ENCODE peak calls at places on chromosomes 12 and 14, in six cellular contexts. I, G, C, Y, K and M are unnamed samples.

GRCh38 chr12:98228619-98229538 is 286.5 kb upstream of the TMPO start:
- DNase-seq in Y (no peak), I (no peak), G (no peak), C (no peak), K (no peak), M (no peak)

GRCh38 chr14:74244115-74244514 is 4.9 kb downstream of the VSX2 start:
- DNase-seq in K (no peak), C (no peak), G (no peak), I (no peak), Y (peak; percentile 56), M (no peak)

GRCh38 chr12:23930599-23930998 is 18.9 kb downstream of the SOX5 start:
- DNase-seq in I (no peak), K (no peak), G (no peak), Y (no peak), C (no peak), M (no peak)

GRCh38 chr12:27083861-27084271 is 1.5 kb upstream of the C12orf71 start:
- DNase-seq in G (peak; percentile 71), K (no peak), I (peak; percentile 48), Y (peak; percentile 48), C (no peak), M (peak; percentile 70)

GRCh38 chr12:70332236-70332635 is 33.9 kb upstream of the KCNMB4 start:
- DNase-seq in G (no peak), I (no peak), Y (peak; percentile 44), C (no peak), K (peak; percentile 2), M (no peak)

GRCh38 chr14:96484391-96484790 is 17.8 kb upstream of the PAPOLA start:
- DNase-seq in K (no peak), I (no peak), Y (no peak), G (no peak), C (no peak), M (no peak)

GRCh38 chr12:129753596-129753995 is 150.2 kb downstream of the TMEM132D start:
- DNase-seq in I (no peak), Y (peak; percentile 27), C (no peak), G (no peak), K (peak; percentile 15), M (no peak)

GRCh38 chr14:58789756-58790155 is 152.0 kb downstream of the DACT1 start:
- DNase-seq in C (no peak), K (no peak), Y (no peak), I (no peak), G (no peak), M (no peak)

GRCh38 chr12:10140001-10140400 is 10.0 kb upstream of the CLEC7A start:
- DNase-seq in C (no peak), G (peak; percentile 70), Y (peak; percentile 71), K (peak; percentile 34), I (peak; percentile 24), M (peak; percentile 73)

GRCh38 chr12:57464569-57464968 is 5.0 kb downstream of the GLI1 start:
- DNase-seq in K (no peak), C (no peak), Y (no peak), G (no peak), I (no peak), M (no peak)

GRCh38 chr14:92785601-92786426 is 8.3 kb upstream of the GOLGA5 start:
- DNase-seq in I (no peak), C (no peak), Y (peak; percentile 73), G (peak; percentile 91), K (peak; percentile 70), M (peak; percentile 94)

GRCh38 chr14:99009875-99010274 is 262.1 kb downstream of the BCL11B start:
- DNase-seq in C (no peak), G (no peak), Y (no peak), K (no peak), I (no peak), M (no peak)

GRCh38 chr12:87216436-87216835 is 812.8 kb downstream of the C12orf50 start:
- DNase-seq in Y (no peak), I (no peak), K (no peak), G (peak; percentile 10), C (no peak), M (peak; percentile 18)

GRCh38 chr14:93150227-93151206 is 34.2 kb downstream of the MOAP1 start:
- DNase-seq in Y (no peak), C (no peak), G (no peak), K (no peak), I (no peak), M (no peak)

GRCh38 chr14:105474478-105475268 is at the start of gene CRIP2:
- DNase-seq in Y (peak; percentile 54), I (no peak), C (peak; percentile 73), K (no peak), G (peak; percentile 10), M (peak; percentile 63)

GRCh38 chr14:101230161-101230850 is 326.8 kb upstream of the RTL1 start:
- DNase-seq in Y (peak; percentile 49), G (no peak), K (no peak), C (peak; percentile 40), I (no peak), M (no peak)

GRCh38 chr14:91258021-91258618 is 13.6 kb upstream of the GPR68 start:
- DNase-seq in K (no peak), G (peak; percentile 12), I (no peak), Y (no peak), C (no peak), M (peak; percentile 59)

GRCh38 chr14:73696466-73697390 is 17.5 kb downstream of the PNMA1 start:
- DNase-seq in Y (no peak), K (no peak), C (no peak), G (peak; percentile 84), I (no peak), M (peak; percentile 57)

GRCh38 chr12:57182918-57183575 is 33.5 kb upstream of the NXPH4 start:
- DNase-seq in C (peak; percentile 97), K (peak; percentile 84), G (peak; percentile 59), I (peak; percentile 63), Y (peak; percentile 83), M (peak; percentile 65)

GRCh38 chr12:52829986-52830385 is 4.1 kb downstream of the KRT79 start:
- DNase-seq in Y (no peak), K (no peak), I (no peak), C (no peak), G (no peak), M (no peak)

GRCh38 chr12:1851126-1851791 is 30.9 kb downstream of the LRTM2 start:
- DNase-seq in K (no peak), C (no peak), G (peak; percentile 56), Y (no peak), I (no peak), M (no peak)

GRCh38 chr12:18461738-18462137 is 200.4 kb downstream of the PIK3C2G start:
- DNase-seq in G (no peak), K (no peak), I (no peak), C (no peak), Y (no peak), M (no peak)

GRCh38 chr14:103091041-103091882 is 3.3 kb upstream of the EXOC3L4 start:
- DNase-seq in K (no peak), Y (no peak), I (peak; percentile 45), G (peak; percentile 47), C (peak; percentile 76), M (peak; percentile 37)

GRCh38 chr12:96424601-96425000 is 24.4 kb upstream of the CDK17 start:
- DNase-seq in I (no peak), K (no peak), Y (no peak), C (no peak), G (no peak), M (no peak)

GRCh38 chr12:54749191-54749818 is 101.1 kb upstream of the DCD start:
- DNase-seq in C (no peak), K (peak; percentile 15), I (peak; percentile 51), G (peak; percentile 47), Y (peak; percentile 47), M (peak; percentile 43)

GRCh38 chr14:51507556-51508511 is 143.9 kb upstream of the FRMD6 start:
- DNase-seq in G (peak; percentile 28), K (no peak), C (no peak), I (no peak), Y (no peak), M (peak; percentile 76)

GRCh38 chr14:55107766-55108554 is 21.1 kb upstream of the LGALS3 start:
- DNase-seq in Y (peak; percentile 83), G (peak; percentile 98), I (no peak), C (no peak), K (peak; percentile 71), M (peak; percentile 98)

GRCh38 chr14:21103710-21104447 is 3.0 kb downstream of the TMEM253 start:
- DNase-seq in I (peak; percentile 95), K (peak; percentile 96), G (peak; percentile 94), Y (peak; percentile 99), C (peak; percentile 96), M (peak; percentile 98)
- H2BK5ac ChIP-seq in I (peak overlapping the region; percentile 98), K (peak overlapping the region; percentile 100), G (peak overlapping the region; percentile 95), Y (peak overlapping the region; percentile 96), C (peak overlapping the region; percentile 97), M (peak overlapping the region; percentile 100)

GRCh38 chr12:74890237-74890599 is 319.4 kb downstream of the KCNC2 start:
- DNase-seq in Y (peak; percentile 72), I (no peak), G (peak; percentile 92), C (no peak), K (peak; percentile 36), M (peak; percentile 78)
- H3K9ac ChIP-seq in Y (no peak overlapping the region), I (no peak overlapping the region), G (no peak overlapping the region), C (no peak overlapping the region), K (no peak overlapping the region), M (peak overlapping the region; percentile 23)

DNA sequence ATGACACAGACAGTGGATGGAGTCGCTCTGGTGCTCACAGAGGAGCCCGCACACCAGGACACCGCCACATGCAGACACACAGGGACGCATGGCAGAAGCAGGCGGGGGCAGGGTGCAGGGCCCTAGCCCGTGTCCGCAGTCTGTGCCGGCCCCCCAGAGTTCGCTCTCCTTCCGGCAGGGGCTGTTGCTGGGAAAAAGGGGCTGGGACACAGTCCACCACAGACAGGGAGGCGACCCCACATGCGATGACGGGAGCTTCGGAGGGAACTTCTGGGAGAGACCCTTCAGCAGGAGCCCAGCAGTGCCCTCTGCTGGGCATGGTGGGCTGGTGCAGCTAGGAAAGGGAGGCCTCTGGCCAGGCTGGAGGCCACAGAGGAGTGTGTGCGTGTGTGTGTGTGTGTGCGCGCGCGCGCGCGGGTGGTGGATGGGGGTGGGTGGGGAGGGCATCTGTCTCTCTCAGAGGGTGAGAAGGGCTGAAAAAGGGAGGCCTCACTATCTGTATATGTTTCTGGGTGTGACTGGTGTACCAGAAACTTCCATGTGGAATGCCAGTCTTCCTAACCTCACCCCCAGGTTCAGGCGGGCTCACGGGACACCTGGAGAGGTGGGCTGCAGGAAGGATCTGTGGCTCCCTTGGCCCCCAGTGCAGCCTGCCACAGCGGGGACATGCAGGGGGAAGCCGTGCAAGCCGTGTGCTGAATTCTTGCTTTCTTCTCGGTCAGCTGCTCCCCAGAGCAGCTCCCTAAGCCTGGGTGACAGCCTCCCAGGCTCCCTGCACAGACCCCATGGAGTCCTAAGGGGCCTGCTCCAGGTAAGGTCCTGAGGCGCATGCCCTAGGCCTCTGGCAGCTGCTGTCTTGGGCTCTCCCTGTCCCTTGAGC is 60.7 kb downstream of the PLEKHG3 start:
- DNase-seq in C (peak; percentile 86), Y (peak; percentile 91), G (peak; percentile 74), I (peak; percentile 86), K (peak; percentile 73), M (peak; percentile 86)
- H3K4me3 ChIP-seq in C (peak overlapping the region; percentile 2), Y (no peak overlapping the region), G (no peak overlapping the region), I (peak overlapping the region; percentile 3), K (no peak overlapping the region), M (no peak overlapping the region)

DNA sequence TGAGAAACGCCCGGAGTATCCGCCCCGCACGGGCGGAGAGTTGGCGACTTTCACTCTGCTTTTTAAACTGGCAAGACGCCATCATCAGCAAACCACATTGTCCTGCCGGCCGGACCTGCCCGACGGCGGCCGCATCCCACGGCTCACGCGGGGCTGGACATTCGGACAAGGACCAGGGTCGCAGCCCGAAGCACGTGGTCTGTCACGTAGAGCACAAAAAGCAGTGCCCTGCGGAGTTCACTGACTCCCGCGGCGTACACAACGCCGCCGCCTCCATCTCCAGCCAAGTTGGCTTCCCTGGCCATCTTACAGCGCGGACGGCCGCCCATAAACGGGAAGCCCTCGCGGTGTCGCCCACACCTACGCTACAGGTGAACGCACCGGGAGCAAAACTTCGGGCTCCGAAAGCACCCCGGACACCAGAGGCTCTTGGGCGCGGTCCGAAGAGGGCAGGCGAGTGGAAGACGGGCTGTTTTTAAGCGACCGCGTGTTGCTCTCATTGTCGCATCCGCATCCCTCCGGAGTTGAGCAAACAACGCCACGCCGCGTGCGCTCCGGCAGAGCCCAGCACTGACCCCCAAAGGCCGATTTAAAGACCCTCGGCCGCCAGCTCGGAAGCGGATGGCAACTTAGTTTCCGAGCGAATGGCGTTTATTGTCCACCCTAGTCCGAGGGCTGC is 966 bp downstream of the SINHCAF start:
- DNase-seq in Y (peak; percentile 60), K (peak; percentile 15), I (peak; percentile 30), C (no peak), G (peak; percentile 49), M (peak; percentile 74)
- H2BK5ac ChIP-seq in Y (peak overlapping the region; percentile 90), K (peak overlapping the region; percentile 98), I (peak overlapping the region; percentile 97), C (peak overlapping the region; percentile 98), G (peak overlapping the region; percentile 76), M (peak overlapping the region; percentile 81)